ENCODE peak calls at places on chromosomes 4 and X, in four cellular contexts. R, S, H and K are unnamed samples.

GRCh38 chr4:39097290-39097689 is 35.3 kb downstream of the KLHL5 start:
- DNase-seq in R (no peak), S (no peak), H (no peak), K (no peak)

GRCh38 chr4:78312989-78313753 is 238.4 kb upstream of the ANXA3 start:
- DNase-seq in R (no peak), S (no peak), H (no peak), K (no peak)

GRCh38 chr4:177574446-177574845 is 132.2 kb upstream of the AGA start:
- DNase-seq in R (no peak), S (no peak), H (no peak), K (no peak)

GRCh38 chr4:48068182-48068581 is 51.6 kb downstream of the NIPAL1 start:
- DNase-seq in R (no peak), S (no peak), H (no peak), K (no peak)

GRCh38 chrX:1137531-1137930 is 74.9 kb downstream of the CRLF2 start:
- DNase-seq in R (no peak), S (no peak), H (no peak), K (no peak)

GRCh38 chr4:101711590-101712255 is 78.8 kb upstream of the BANK1 start:
- DNase-seq in R (no peak), S (no peak), H (peak; percentile 19), K (peak; percentile 29)

GRCh38 chr4:122003335-122003734 is 51.5 kb upstream of the TRPC3 start:
- DNase-seq in R (no peak), S (peak; percentile 9), H (no peak), K (peak; percentile 52)

GRCh38 chrX:33339219-33339618 is 127.9 kb upstream of the DMD start:
- DNase-seq in R (peak; percentile 58), S (peak; percentile 0), H (peak; percentile 8), K (no peak)

GRCh38 chr4:112099701-112100289 is 45.5 kb upstream of the FAM241A start:
- DNase-seq in R (peak; percentile 14), S (no peak), H (peak; percentile 51), K (no peak)

GRCh38 chrX:46627044-46627443 is 53.5 kb downstream of the CHST7 start:
- DNase-seq in R (no peak), S (no peak), H (no peak), K (no peak)

GRCh38 chr4:147822128-147822527 is 90.2 kb downstream of the ARHGAP10 start:
- DNase-seq in R (no peak), S (peak; percentile 28), H (no peak), K (no peak)

GRCh38 chr4:137531951-137532868 is at the start of gene PCDH18:
- DNase-seq in R (peak; percentile 20), S (peak; percentile 12), H (peak; percentile 75), K (no peak)

GRCh38 chr4:158155656-158156356 is 17.0 kb downstream of the GASK1B start:
- DNase-seq in R (peak; percentile 7), S (no peak), H (no peak), K (no peak)

GRCh38 chr4:63764400-63764799 is 644.9 kb downstream of the TECRL start:
- DNase-seq in R (no peak), S (no peak), H (no peak), K (no peak)

GRCh38 chrX:39772057-39772832 is 325.5 kb downstream of the BCOR start:
- DNase-seq in R (peak; percentile 72), S (peak; percentile 47), H (no peak), K (no peak)

GRCh38 chr4:47270226-47270888 is 193.1 kb downstream of the COMMD8 start:
- DNase-seq in R (no peak), S (no peak), H (no peak), K (no peak)

GRCh38 chr4:178415925-178416324 is 973.7 kb upstream of the AGA start:
- DNase-seq in R (no peak), S (no peak), H (no peak), K (peak; percentile 9)

GRCh38 chr4:176622251-176622968 is 170.3 kb downstream of the VEGFC start:
- DNase-seq in R (no peak), S (no peak), H (no peak), K (no peak)

GRCh38 chr4:120156115-120156718 is 89.6 kb upstream of the MAD2L1 start:
- DNase-seq in R (peak; percentile 63), S (peak; percentile 43), H (peak; percentile 50), K (peak; percentile 24)

GRCh38 chr4:34814266-34814665 is 1430.0 kb downstream of the ARAP2 start:
- DNase-seq in R (no peak), S (no peak), H (no peak), K (no peak)

GRCh38 chr4:188941524-188942109 is 802.4 kb downstream of the TRIML1 start:
- DNase-seq in R (no peak), S (peak; percentile 26), H (no peak), K (peak; percentile 29)

GRCh38 chrX:118736394-118737010 is 9.1 kb downstream of the IL13RA1 start:
- DNase-seq in R (no peak), S (no peak), H (no peak), K (no peak)

GRCh38 chr4:7425591-7426468 is 8.9 kb downstream of the PSAPL1 start:
- DNase-seq in R (no peak), S (no peak), H (no peak), K (peak; percentile 17)

GRCh38 chrX:133399411-133399810 is 15.9 kb downstream of the GPC4 start:
- DNase-seq in R (no peak), S (no peak), H (no peak), K (no peak)

GRCh38 chrX:134373736-134374135 is 86.2 kb upstream of the HPRT1 start:
- DNase-seq in R (no peak), S (no peak), H (no peak), K (no peak)

GRCh38 chrX:15848576-15848975 is 6.0 kb downstream of the AP1S2 start:
- DNase-seq in R (no peak), S (no peak), H (no peak), K (no peak)

GRCh38 chrX:3362956-3363355 is 16.5 kb upstream of the MXRA5 start:
- DNase-seq in R (peak; percentile 13), S (no peak), H (no peak), K (no peak)